ENCODE peak calls at places on chromosomes 11 and 22, in seven cellular contexts. R, M, E, K, O, A and B are unnamed samples.

GRCh38 chr22:41354979-41355378 is 26.8 kb upstream of the TEF start:
- DNase-seq in R (no peak), M (no peak), E (no peak), K (no peak), O (no peak), A (no peak), B (no peak)

GRCh38 chr11:57357310-57357709 is 19.2 kb downstream of the P2RX3 start:
- DNase-seq in R (no peak), M (no peak), E (no peak), K (no peak), O (no peak), A (no peak), B (no peak)

GRCh38 chr11:36167073-36167472 is 122.2 kb downstream of the COMMD9 start:
- DNase-seq in R (no peak), M (no peak), E (no peak), K (no peak), O (no peak), A (no peak), B (no peak)

GRCh38 chr22:30921108-30921507 is 47.5 kb downstream of the MORC2 start:
- DNase-seq in R (no peak), M (no peak), E (no peak), K (no peak), O (peak), A (no peak), B (peak)

GRCh38 chr11:78595431-78596130 is 20.9 kb upstream of the NARS2 start:
- DNase-seq in R (no peak), M (no peak), E (no peak), K (peak), O (no peak), A (no peak), B (no peak)

GRCh38 chr11:124799384-124800225 is 601 bp downstream of the MSANTD2 start:
- DNase-seq in R (peak), M (peak), E (peak), K (peak), O (peak), A (peak), B (no peak)

GRCh38 chr11:111301840-111302113 is 3.4 kb downstream of the POU2AF3 start:
- DNase-seq in R (no peak), M (no peak), E (no peak), K (no peak), O (no peak), A (no peak), B (no peak)

GRCh38 chr11:11937433-11937832 is 71.0 kb downstream of the DKK3 start:
- DNase-seq in R (no peak), M (no peak), E (no peak), K (no peak), O (peak), A (no peak), B (peak)

GRCh38 chr11:23555085-23555484 is 694.8 kb upstream of the CCDC179 start:
- DNase-seq in R (no peak), M (no peak), E (no peak), K (peak), O (peak), A (no peak), B (peak)

GRCh38 chr11:8597182-8597581 is 3.2 kb upstream of the STK33 start:
- DNase-seq in R (no peak), M (no peak), E (no peak), K (peak), O (peak), A (no peak), B (peak)

GRCh38 chr22:46521994-46522393 is 15.4 kb downstream of the CELSR1 start:
- DNase-seq in R (no peak), M (no peak), E (no peak), K (no peak), O (no peak), A (no peak), B (no peak)

GRCh38 chr11:64713031-64713780 is 9.8 kb downstream of the NRXN2 start:
- DNase-seq in R (no peak), M (peak), E (peak), K (peak), O (peak), A (no peak), B (peak)

GRCh38 chr11:126888126-126888712 is 112.4 kb downstream of the KIRREL3 start:
- DNase-seq in R (no peak), M (no peak), E (no peak), K (no peak), O (no peak), A (no peak), B (no peak)

GRCh38 chr11:66979336-66979980 is 4.4 kb downstream of the C11orf86 start:
- DNase-seq in R (no peak), M (no peak), E (no peak), K (no peak), O (no peak), A (no peak), B (peak)

GRCh38 chr11:13465909-13466371 is 2.9 kb upstream of the BTBD10 start:
- DNase-seq in R (no peak), M (no peak), E (no peak), K (peak), O (peak), A (no peak), B (peak)

GRCh38 chr22:47446821-47447810 is 684.7 kb downstream of the TBC1D22A start:
- DNase-seq in R (no peak), M (no peak), E (no peak), K (no peak), O (no peak), A (no peak), B (no peak)

GRCh38 chr11:131897976-131898375 is 527.6 kb downstream of the NTM start:
- DNase-seq in R (no peak), M (no peak), E (no peak), K (peak), O (peak), A (no peak), B (peak)

GRCh38 chr11:26993965-26994446 is at the start of gene FIBIN:
- DNase-seq in R (no peak), M (no peak), E (peak), K (peak), O (peak), A (no peak), B (peak)

GRCh38 chr22:49622241-49623105 is 205.2 kb downstream of the BRD1 start:
- DNase-seq in R (no peak), M (no peak), E (peak), K (no peak), O (no peak), A (no peak), B (no peak)

GRCh38 chr11:64917663-64917995 is 620 bp upstream of the ATG2A start:
- DNase-seq in R (no peak), M (no peak), E (no peak), K (no peak), O (no peak), A (no peak), B (no peak)

GRCh38 chr22:34800265-34800664 is 265.7 kb upstream of the ISX start:
- DNase-seq in R (no peak), M (no peak), E (no peak), K (no peak), O (no peak), A (no peak), B (no peak)

GRCh38 chr22:20438066-20438677 is 547 bp upstream of the SCARF2 start:
- DNase-seq in R (no peak), M (no peak), E (no peak), K (peak), O (no peak), A (no peak), B (peak)

GRCh38 chr11:133830931-133831907 is 14.1 kb downstream of the SPATA19 start:
- DNase-seq in R (no peak), M (no peak), E (no peak), K (no peak), O (no peak), A (no peak), B (no peak)

GRCh38 chr11:65504671-65505433 is 6.0 kb downstream of the MALAT1 start:
- DNase-seq in R (no peak), M (no peak), E (no peak), K (peak), O (peak), A (no peak), B (peak)

GRCh38 chr11:65952052-65952521 is 6.8 kb downstream of the TSGA10IP start:
- DNase-seq in R (no peak), M (no peak), E (no peak), K (no peak), O (no peak), A (no peak), B (no peak)

GRCh38 chr11:115145316-115145715 is 358.9 kb downstream of the CADM1 start:
- DNase-seq in R (no peak), M (no peak), E (no peak), K (no peak), O (no peak), A (no peak), B (no peak)

GRCh38 chr11:93248602-93249001 is 50.8 kb upstream of the SLC36A4 start:
- DNase-seq in R (no peak), M (no peak), E (no peak), K (peak), O (peak), A (no peak), B (peak)

GRCh38 chr22:42294034-42294985 is 23.9 kb upstream of the TCF20 start:
- DNase-seq in R (peak), M (peak), E (no peak), K (peak), O (peak), A (peak), B (peak)

GRCh38 chr11:71301858-71302533 is 49.6 kb upstream of the SHANK2 start:
- DNase-seq in R (no peak), M (no peak), E (no peak), K (peak), O (no peak), A (no peak), B (no peak)

GRCh38 chr11:71304491-71304890 is 52.1 kb upstream of the SHANK2 start:
- DNase-seq in R (no peak), M (no peak), E (no peak), K (no peak), O (no peak), A (no peak), B (no peak)

GRCh38 chr11:71304045-71304444 is 51.7 kb upstream of the SHANK2 start:
- DNase-seq in R (no peak), M (no peak), E (no peak), K (no peak), O (no peak), A (no peak), B (no peak)

GRCh38 chr11:71302534-71302909 is 50.1 kb upstream of the SHANK2 start:
- DNase-seq in R (no peak), M (no peak), E (no peak), K (peak), O (no peak), A (no peak), B (no peak)

GRCh38 chr11:71302911-71303310 is 50.5 kb upstream of the SHANK2 start:
- DNase-seq in R (no peak), M (no peak), E (no peak), K (no peak), O (no peak), A (no peak), B (no peak)
- TF ChIP-seq CTCF in R (no peak), M (peak), E (no peak), K (peak), O (peak), A (no peak), B (peak)

GRCh38 chr11:77158041-77158695 is 30.1 kb downstream of the MYO7A start:
- DNase-seq in R (no peak), M (no peak), E (no peak), K (no peak), O (no peak), A (no peak), B (no peak)

GRCh38 chr11:77159219-77159936 is 31.3 kb downstream of the MYO7A start:
- DNase-seq in R (no peak), M (no peak), E (no peak), K (no peak), O (no peak), A (no peak), B (no peak)

GRCh38 chr11:77163271-77163670 is 35.2 kb downstream of the MYO7A start:
- DNase-seq in R (no peak), M (no peak), E (no peak), K (no peak), O (no peak), A (no peak), B (no peak)

GRCh38 chr11:77156396-77157195 is 28.6 kb downstream of the MYO7A start:
- DNase-seq in R (no peak), M (no peak), E (no peak), K (no peak), O (no peak), A (no peak), B (no peak)

GRCh38 chr11:77159937-77160495 is 32.0 kb downstream of the MYO7A start:
- DNase-seq in R (no peak), M (no peak), E (no peak), K (no peak), O (no peak), A (no peak), B (no peak)
- TF ChIP-seq CTCF in R (no peak), M (no peak), E (no peak), K (no peak), O (no peak), A (no peak), B (no peak)

GRCh38 chr11:106306942-106307341 is 229.5 kb downstream of the AASDHPPT start:
- DNase-seq in R (no peak), M (no peak), E (no peak), K (no peak), O (peak), A (no peak), B (peak)
- TF ChIP-seq CTCF in R (peak), M (no peak), E (no peak), K (peak), O (peak), A (no peak), B (no peak)

GRCh38 chr22:24157783-24158170 is 23.5 kb upstream of the SUSD2 start:
- DNase-seq in R (no peak), M (no peak), E (no peak), K (no peak), O (peak), A (no peak), B (no peak)

GRCh38 chr22:24156915-24157782 is 24.1 kb upstream of the SUSD2 start:
- DNase-seq in R (peak), M (peak), E (peak), K (peak), O (peak), A (peak), B (peak)

GRCh38 chr22:24155597-24156145 is 25.6 kb upstream of the SUSD2 start:
- DNase-seq in R (peak), M (peak), E (peak), K (peak), O (peak), A (peak), B (peak)

GRCh38 chr22:24154826-24155225 is 26.5 kb upstream of the SUSD2 start:
- DNase-seq in R (no peak), M (no peak), E (no peak), K (no peak), O (no peak), A (no peak), B (no peak)

DNA sequence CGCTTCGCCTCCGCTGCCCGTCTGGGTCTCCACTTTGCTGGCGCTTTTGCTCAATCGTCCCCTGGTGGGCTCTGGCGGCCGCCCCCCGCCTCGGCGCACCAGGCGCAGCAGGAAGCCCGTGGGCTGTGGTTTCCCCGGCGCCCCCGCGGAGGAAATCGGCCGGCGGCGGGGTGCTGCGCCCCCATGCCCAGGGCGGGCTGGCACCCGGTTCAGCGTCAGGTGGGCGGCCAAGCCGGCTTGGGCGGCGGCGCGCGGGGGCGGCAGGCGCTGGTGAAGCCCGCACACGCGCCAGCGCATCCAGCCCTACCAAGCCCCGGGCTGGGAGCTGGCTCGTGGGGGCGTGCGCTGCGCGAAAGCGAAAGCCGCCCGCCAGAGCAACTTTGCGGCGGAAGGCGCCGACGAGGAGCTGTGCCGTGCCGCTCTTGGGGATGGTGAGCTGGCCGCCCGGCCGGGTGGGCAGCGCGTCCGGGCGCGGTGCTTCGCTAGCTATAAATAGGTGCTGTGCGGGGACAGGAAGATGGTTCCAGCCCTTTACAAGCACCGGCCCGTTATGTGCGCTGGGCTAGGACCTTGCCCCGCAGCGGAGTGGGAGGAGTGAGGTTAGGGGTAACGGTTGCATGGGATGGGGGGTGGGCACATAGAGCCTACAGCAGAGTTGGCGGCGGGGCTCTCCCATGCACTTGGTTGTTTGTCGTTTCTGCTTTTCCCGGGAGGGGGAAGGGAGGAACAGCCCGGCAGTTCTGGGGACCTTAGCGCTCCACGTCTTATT is 25.0 kb upstream of the SUSD2 start:
- DNase-seq in R (no peak), M (no peak), E (no peak), K (peak), O (peak), A (peak), B (peak)
- TF ChIP-seq CTCF in R (no peak), M (no peak), E (no peak), K (no peak), O (no peak), A (no peak), B (no peak)

GRCh38 chr11:46367916-46368267 is 13.6 kb upstream of the MDK start:
- DNase-seq in R (no peak), M (no peak), E (no peak), K (no peak), O (no peak), A (no peak), B (no peak)
- TF ChIP-seq CTCF in R (peak), M (no peak), E (no peak), K (no peak), O (no peak), A (no peak), B (no peak)

GRCh38 chr11:34587282-34587677 is 33.6 kb upstream of the EHF start:
- DNase-seq in R (no peak), M (no peak), E (no peak), K (peak), O (no peak), A (no peak), B (no peak)

GRCh38 chr11:34585304-34585869 is 35.5 kb upstream of the EHF start:
- DNase-seq in R (no peak), M (no peak), E (no peak), K (no peak), O (no peak), A (no peak), B (no peak)

GRCh38 chr11:34586655-34587281 is 34.1 kb upstream of the EHF start:
- DNase-seq in R (no peak), M (no peak), E (no peak), K (no peak), O (no peak), A (no peak), B (no peak)

GRCh38 chr11:34588023-34588422 is 32.9 kb upstream of the EHF start:
- DNase-seq in R (no peak), M (no peak), E (no peak), K (no peak), O (no peak), A (no peak), B (no peak)

GRCh38 chr11:34585870-34586654 is 34.8 kb upstream of the EHF start:
- DNase-seq in R (peak), M (no peak), E (no peak), K (peak), O (peak), A (no peak), B (peak)
- TF ChIP-seq CTCF in R (peak), M (peak), E (peak), K (peak), O (peak), A (peak), B (peak)

GRCh38 chr11:103433976-103434375 is 324.8 kb downstream of the DYNC2H1 start:
- DNase-seq in R (no peak), M (no peak), E (no peak), K (peak), O (no peak), A (no peak), B (peak)

GRCh38 chr11:103436131-103436770 is 327.0 kb downstream of the DYNC2H1 start:
- DNase-seq in R (no peak), M (no peak), E (no peak), K (no peak), O (no peak), A (no peak), B (no peak)

GRCh38 chr11:103433380-103433779 is 324.2 kb downstream of the DYNC2H1 start:
- DNase-seq in R (no peak), M (no peak), E (no peak), K (peak), O (peak), A (no peak), B (peak)
- TF ChIP-seq CTCF in R (no peak), M (no peak), E (no peak), K (no peak), O (peak), A (no peak), B (no peak)